ENCODE peak calls at places on chromosomes 13 and 19, in seven cellular contexts. One of them, this sample, is unnamed.

GRCh38 chr19:48966541-48967345 is 1.6 kb downstream of the FTL start:
- DNase-seq in stimulated activated CD4-positive, alpha-beta T cell treated with anti-CD3 and anti-CD28 coated beads, Interleukin-15, amount 100 ng/mL, for 1 hour: no peak
- DNase-seq in putamen: no peak
- DNase-seq in OCI-LY7: no peak
- DNase-seq in GM12865: no peak
- DNase-seq in glutamatergic neuron: no peak
- DNase-seq in NCI-H1694: no peak
- DNase-seq in this sample: no peak

GRCh38 chr19:55352040-55352439 is 2.5 kb downstream of the COX6B2 start:
- DNase-seq in OCI-LY7: no peak
- DNase-seq in glutamatergic neuron: no peak
- DNase-seq in putamen: no peak
- DNase-seq in NCI-H1694: no peak
- DNase-seq in stimulated activated CD4-positive, alpha-beta T cell treated with anti-CD3 and anti-CD28 coated beads, Interleukin-15, amount 100 ng/mL, for 1 hour: no peak
- DNase-seq in GM12865: no peak
- DNase-seq in this sample: no peak

GRCh38 chr19:53002479-53002878 is 11.2 kb upstream of the ERVV-1 start:
- DNase-seq in glutamatergic neuron: no peak
- DNase-seq in stimulated activated CD4-positive, alpha-beta T cell treated with anti-CD3 and anti-CD28 coated beads, Interleukin-15, amount 100 ng/mL, for 1 hour: no peak
- DNase-seq in GM12865: no peak
- DNase-seq in NCI-H1694: no peak
- DNase-seq in putamen: no peak
- DNase-seq in OCI-LY7: no peak
- DNase-seq in this sample: no peak

GRCh38 chr13:60331249-60332012 is 65.6 kb upstream of the TDRD3 start:
- DNase-seq in NCI-H1694: no peak
- DNase-seq in glutamatergic neuron: no peak
- DNase-seq in stimulated activated CD4-positive, alpha-beta T cell treated with anti-CD3 and anti-CD28 coated beads, Interleukin-15, amount 100 ng/mL, for 1 hour: no peak
- DNase-seq in GM12865: no peak
- DNase-seq in OCI-LY7: no peak
- DNase-seq in putamen: no peak
- DNase-seq in this sample: no peak

GRCh38 chr13:91498298-91498697 is 99.9 kb downstream of the GPC5 start:
- DNase-seq in NCI-H1694: no peak
- DNase-seq in putamen: no peak
- DNase-seq in OCI-LY7: no peak
- DNase-seq in GM12865: no peak
- DNase-seq in stimulated activated CD4-positive, alpha-beta T cell treated with anti-CD3 and anti-CD28 coated beads, Interleukin-15, amount 100 ng/mL, for 1 hour: no peak
- DNase-seq in glutamatergic neuron: no peak
- DNase-seq in this sample: no peak

GRCh38 chr19:48964205-48965032 is 690 bp upstream of the FTL start:
- DNase-seq in stimulated activated CD4-positive, alpha-beta T cell treated with anti-CD3 and anti-CD28 coated beads, Interleukin-15, amount 100 ng/mL, for 1 hour: no peak
- DNase-seq in putamen: no peak
- DNase-seq in GM12865: no peak
- DNase-seq in NCI-H1694: no peak
- DNase-seq in OCI-LY7: no peak
- DNase-seq in glutamatergic neuron: no peak
- DNase-seq in this sample: no peak

GRCh38 chr13:25732146-25732865 is 319.5 kb downstream of the SHISA2 start:
- DNase-seq in glutamatergic neuron: no peak
- DNase-seq in GM12865: no peak
- DNase-seq in NCI-H1694: no peak
- DNase-seq in putamen: no peak
- DNase-seq in stimulated activated CD4-positive, alpha-beta T cell treated with anti-CD3 and anti-CD28 coated beads, Interleukin-15, amount 100 ng/mL, for 1 hour: no peak
- DNase-seq in OCI-LY7: no peak
- DNase-seq in this sample: peak

GRCh38 chr19:12930002-12930645 is 3.4 kb downstream of the FARSA start:
- DNase-seq in glutamatergic neuron: no peak
- DNase-seq in OCI-LY7: no peak
- DNase-seq in stimulated activated CD4-positive, alpha-beta T cell treated with anti-CD3 and anti-CD28 coated beads, Interleukin-15, amount 100 ng/mL, for 1 hour: no peak
- DNase-seq in NCI-H1694: no peak
- DNase-seq in GM12865: no peak
- DNase-seq in putamen: no peak
- DNase-seq in this sample: no peak

GRCh38 chr13:110364081-110364480 is 57.0 kb downstream of the COL4A2 start:
- DNase-seq in GM12865: no peak
- DNase-seq in glutamatergic neuron: no peak
- DNase-seq in putamen: no peak
- DNase-seq in stimulated activated CD4-positive, alpha-beta T cell treated with anti-CD3 and anti-CD28 coated beads, Interleukin-15, amount 100 ng/mL, for 1 hour: no peak
- DNase-seq in OCI-LY7: no peak
- DNase-seq in NCI-H1694: no peak
- DNase-seq in this sample: no peak

GRCh38 chr13:107562222-107562621 is 653.1 kb downstream of the LIG4 start:
- DNase-seq in OCI-LY7: no peak
- DNase-seq in GM12865: no peak
- DNase-seq in stimulated activated CD4-positive, alpha-beta T cell treated with anti-CD3 and anti-CD28 coated beads, Interleukin-15, amount 100 ng/mL, for 1 hour: no peak
- DNase-seq in glutamatergic neuron: no peak
- DNase-seq in putamen: no peak
- DNase-seq in NCI-H1694: no peak
- DNase-seq in this sample: no peak